ENCODE peak calls at places on chromosomes 1 and 21, in four cellular contexts. P is activated T-cell treated with anti-CD3 and anti-CD28 coated beads, Interleukin-2, amount 50 U/mL, for 72 hours; R is activated naive CD8-positive, alpha-beta T cell treated with anti-CD3 and anti-CD28 coated beads for 36 hours; A is ELR. Y is an unnamed sample.

GRCh38 chr1:32393832-32394140 is 455 bp downstream of the BSDC1 start:
- DNase-seq in P (peak), R (peak), A (peak), Y (no peak)

GRCh38 chr1:211578640-211579433 is at the start of gene SLC30A1:
- DNase-seq in P (peak), A (peak), R (peak), Y (peak)

GRCh38 chr21:36784942-36785341 is 86.0 kb downstream of the SIM2 start:
- DNase-seq in P (no peak), R (no peak), A (no peak), Y (no peak)

GRCh38 chr1:92784051-92784638 is 763 bp downstream of the EVI5 start:
- DNase-seq in P (peak), A (peak), R (peak), Y (peak)

GRCh38 chr1:1120096-1120495 is 4.2 kb upstream of the C1orf159 start:
- DNase-seq in A (no peak), P (no peak), R (no peak), Y (no peak)

GRCh38 chr1:208219659-208220282 is 24.4 kb downstream of the PLXNA2 start:
- DNase-seq in A (peak), R (no peak), P (no peak), Y (peak)

GRCh38 chr21:41283211-41283818 is 33.3 kb upstream of the FAM3B start:
- DNase-seq in A (peak), R (peak), P (peak), Y (peak)

GRCh38 chr1:93448292-93448982 is 519 bp downstream of the FNBP1L start:
- DNase-seq in P (peak), R (peak), A (peak), Y (peak)

GRCh38 chr1:10444795-10445397 is 4.9 kb upstream of the CORT start:
- DNase-seq in P (no peak), R (no peak), A (peak), Y (no peak)

GRCh38 chr1:245441699-245442098 is 286.9 kb downstream of the KIF26B start:
- DNase-seq in P (no peak), R (no peak), A (no peak), Y (peak)

GRCh38 chr1:50129201-50129600 is 20.5 kb downstream of the ELAVL4 start:
- DNase-seq in P (no peak), R (no peak), A (no peak), Y (no peak)

GRCh38 chr1:26281971-26282693 is 2.2 kb downstream of the SH3BGRL3 start:
- DNase-seq in R (no peak), P (no peak), A (no peak), Y (peak)

GRCh38 chr1:218488986-218489385 is 143.8 kb downstream of the TGFB2 start:
- DNase-seq in A (peak), R (no peak), P (no peak), Y (peak)

GRCh38 chr1:233180626-233181364 is 114.7 kb downstream of the PCNX2 start:
- DNase-seq in P (no peak), R (no peak), A (no peak), Y (no peak)

GRCh38 chr1:227889047-227889862 is 58.5 kb downstream of the WNT9A start:
- DNase-seq in R (no peak), P (no peak), A (no peak), Y (peak)

GRCh38 chr1:1250828-1251284 is 4.3 kb upstream of the C1QTNF12 start:
- DNase-seq in P (peak), A (no peak), R (peak), Y (no peak)

GRCh38 chr1:66353207-66353606 is 180.7 kb upstream of the SGIP1 start:
- DNase-seq in P (no peak), R (no peak), A (no peak), Y (no peak)

GRCh38 chr1:204084247-204084772 is 11.4 kb downstream of the SOX13 start:
- DNase-seq in A (no peak), P (no peak), R (no peak), Y (no peak)

GRCh38 chr1:192835116-192835515 is 26.3 kb downstream of the RGS2 start:
- DNase-seq in R (no peak), A (no peak), P (no peak), Y (no peak)

Y was measured in RPMI7951.